ENCODE peak calls at places on chromosomes 5 and 9, in four cellular contexts. C, Q, O and X are unnamed samples.

GRCh38 chr5:124920909-124921666 is 174.6 kb upstream of the ZNF608 start:
- DNase-seq in C (peak), Q (no peak), O (no peak), X (no peak)

GRCh38 chr9:126438757-126439401 is 112.2 kb downstream of the MVB12B start:
- DNase-seq in C (no peak), Q (no peak), O (no peak), X (no peak)

GRCh38 chr5:110477923-110478322 is 248.5 kb downstream of the TMEM232 start:
- DNase-seq in C (no peak), Q (peak), O (no peak), X (no peak)

GRCh38 chr5:76601470-76601869 is 21.7 kb downstream of the F2RL2 start:
- DNase-seq in C (peak), Q (peak), O (peak), X (peak)

GRCh38 chr9:34985311-34985899 is 4.1 kb upstream of the DNAJB5 start:
- DNase-seq in C (peak), Q (peak), O (peak), X (peak)

GRCh38 chr9:35232867-35233544 is 71.2 kb downstream of the UNC13B start:
- DNase-seq in C (no peak), Q (no peak), O (no peak), X (no peak)

GRCh38 chr9:121947683-121948300 is 145.3 kb downstream of the TTLL11 start:
- DNase-seq in C (peak), Q (no peak), O (no peak), X (no peak)

GRCh38 chr9:95032580-95033298 is 284.8 kb downstream of the FANCC start:
- DNase-seq in C (no peak), Q (no peak), O (no peak), X (no peak)

GRCh38 chr9:137096785-137097546 is 10.2 kb downstream of the MAN1B1 start:
- DNase-seq in C (no peak), Q (no peak), O (no peak), X (no peak)

GRCh38 chr5:2860101-2860500 is 108.6 kb upstream of the IRX2 start:
- DNase-seq in C (no peak), Q (no peak), O (no peak), X (no peak)

GRCh38 chr5:57895766-57896165 is 413.2 kb upstream of the ACTBL2 start:
- DNase-seq in C (no peak), Q (no peak), O (no peak), X (no peak)

GRCh38 chr9:35683323-35683722 is 6.4 kb downstream of the TPM2 start:
- DNase-seq in C (no peak), Q (no peak), O (no peak), X (no peak)

GRCh38 chr9:89528540-89528939 is 30.6 kb upstream of the SEMA4D start:
- DNase-seq in C (no peak), Q (no peak), O (no peak), X (no peak)

GRCh38 chr9:92749934-92750315 is 14.7 kb downstream of the BICD2 start:
- DNase-seq in C (no peak), Q (no peak), O (no peak), X (no peak)

GRCh38 chr5:71873202-71873601 is 154.1 kb downstream of the CARTPT start:
- DNase-seq in C (no peak), Q (peak), O (no peak), X (no peak)

GRCh38 chr5:177496111-177497010 is 1.0 kb downstream of the PDLIM7 start:
- DNase-seq in C (peak), Q (peak), O (peak), X (no peak)

GRCh38 chr5:66639036-66639435 is 42.8 kb downstream of the MAST4 start:
- DNase-seq in C (no peak), Q (no peak), O (no peak), X (no peak)

GRCh38 chr5:110854200-110854599 is 115.4 kb downstream of the SLC25A46 start:
- DNase-seq in C (no peak), Q (no peak), O (no peak), X (no peak)

GRCh38 chr9:115972362-115972761 is 181.2 kb upstream of the PAPPA start:
- DNase-seq in C (no peak), Q (no peak), O (no peak), X (no peak)

GRCh38 chr5:945691-946541 is 53.2 kb downstream of the TRIP13 start:
- DNase-seq in C (peak), Q (no peak), O (no peak), X (no peak)

GRCh38 chr9:69180670-69181069 is 6.6 kb downstream of the TJP2 start:
- DNase-seq in C (no peak), Q (peak), O (no peak), X (no peak)

DNA sequence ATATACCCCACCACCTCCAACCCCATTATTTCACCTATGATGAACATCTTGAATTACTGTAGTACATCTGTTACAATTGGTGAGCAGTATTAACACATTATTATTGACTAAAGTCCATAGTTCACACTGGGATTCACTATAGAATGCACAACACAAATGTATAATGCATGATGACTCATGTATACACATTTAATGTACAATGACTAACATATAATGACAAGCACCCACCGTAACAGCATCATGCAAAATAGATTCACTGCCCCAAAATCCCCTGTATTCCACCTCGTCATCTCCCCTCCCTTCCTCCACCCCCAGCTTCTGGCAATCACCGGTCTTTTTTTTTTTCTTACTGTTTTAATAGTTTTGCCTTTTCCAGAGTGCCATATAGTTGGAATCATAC is 47.1 kb upstream of the NEK6 start:
- DNase-seq in C (no peak), Q (no peak), O (no peak), X (no peak)
- H2AFZ ChIP-seq in C (no peak), Q (no peak), O (no peak), X (no peak)

GRCh38 chr5:14261856-14262611 is 118.9 kb downstream of the TRIO start:
- DNase-seq in C (no peak), Q (no peak), O (no peak), X (no peak)

GRCh38 chr5:14264605-14265316 is 121.6 kb downstream of the TRIO start:
- DNase-seq in C (peak), Q (peak), O (peak), X (peak)

GRCh38 chr5:14261237-14261636 is 118.1 kb downstream of the TRIO start:
- DNase-seq in C (peak), Q (no peak), O (no peak), X (no peak)

GRCh38 chr5:14265574-14265973 is 122.4 kb downstream of the TRIO start:
- DNase-seq in C (no peak), Q (peak), O (no peak), X (no peak)

DNA sequence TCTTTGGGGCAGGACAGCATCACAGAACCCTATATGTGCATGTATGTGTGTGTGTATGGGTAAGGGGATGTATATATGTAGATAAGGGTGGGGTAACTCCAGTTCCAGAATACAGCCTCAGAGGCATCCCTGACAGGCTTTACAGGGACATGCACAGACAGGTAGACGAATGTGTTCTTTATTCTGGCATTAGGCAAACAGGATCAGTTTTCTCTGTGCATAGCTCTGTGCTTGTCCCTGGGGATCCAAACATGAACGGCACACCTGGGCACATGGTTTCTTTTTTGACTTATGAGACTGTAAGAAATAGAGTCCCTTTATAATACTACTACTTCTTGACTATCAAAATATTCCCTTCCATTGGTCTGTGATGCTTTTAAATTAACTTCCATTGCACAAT is 120.6 kb downstream of the TRIO start:
- DNase-seq in C (no peak), Q (peak), O (no peak), X (no peak)
- H3K9ac ChIP-seq in C (no peak), Q (peak), O (no peak), X (no peak)

GRCh38 chr5:154374264-154374663 is 71.5 kb upstream of the SAP30L start:
- DNase-seq in C (no peak), Q (no peak), O (no peak), X (no peak)

GRCh38 chr5:154373729-154374179 is 72.0 kb upstream of the SAP30L start:
- DNase-seq in C (no peak), Q (no peak), O (no peak), X (no peak)

GRCh38 chr5:154375331-154376008 is 70.3 kb upstream of the SAP30L start:
- DNase-seq in C (no peak), Q (no peak), O (no peak), X (no peak)

GRCh38 chr5:154378134-154378533 is 67.7 kb upstream of the SAP30L start:
- DNase-seq in C (no peak), Q (no peak), O (no peak), X (no peak)

GRCh38 chr5:154376481-154376880 is 69.3 kb upstream of the SAP30L start:
- DNase-seq in C (no peak), Q (no peak), O (no peak), X (no peak)
- H2AFZ ChIP-seq in C (no peak), Q (no peak), O (no peak), X (no peak)

GRCh38 chr5:132271251-132272246 is 14.1 kb downstream of the PDLIM4 start:
- DNase-seq in C (no peak), Q (no peak), O (peak), X (no peak)
- H3K9ac ChIP-seq in C (no peak), Q (no peak), O (no peak), X (no peak)

DNA sequence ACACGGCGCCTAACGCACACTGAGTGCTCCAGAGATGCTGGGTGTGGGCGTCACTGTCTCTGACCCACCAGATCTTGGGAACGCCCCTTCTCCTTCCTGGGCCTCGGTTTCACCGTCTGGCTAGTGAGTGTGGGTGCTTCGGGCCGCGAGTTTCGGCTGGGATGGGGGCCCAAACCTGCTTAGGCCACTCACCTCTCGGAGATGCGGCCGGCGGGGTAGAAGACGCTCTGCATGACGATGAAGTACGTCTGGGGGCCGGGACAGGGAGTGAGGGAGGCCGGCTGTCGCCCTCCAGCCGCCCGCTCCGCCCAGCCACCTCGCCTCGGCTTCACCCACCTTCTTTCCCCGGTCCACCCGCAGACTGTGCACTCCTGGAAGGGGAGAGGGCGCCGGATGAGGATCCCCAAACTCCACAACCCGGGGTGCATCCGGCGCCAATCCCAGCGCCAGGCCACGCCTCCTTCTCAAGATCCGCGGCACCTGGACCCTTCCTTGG is 3.6 kb downstream of the PIP5KL1 start:
- DNase-seq in C (no peak), Q (peak), O (no peak), X (no peak)
- H2AFZ ChIP-seq in C (peak), Q (peak), O (no peak), X (no peak)

GRCh38 chr5:173653822-173654523 is 37.5 kb upstream of the BOD1 start:
- DNase-seq in C (no peak), Q (no peak), O (no peak), X (no peak)
- H3K9ac ChIP-seq in C (no peak), Q (no peak), O (no peak), X (no peak)

DNA sequence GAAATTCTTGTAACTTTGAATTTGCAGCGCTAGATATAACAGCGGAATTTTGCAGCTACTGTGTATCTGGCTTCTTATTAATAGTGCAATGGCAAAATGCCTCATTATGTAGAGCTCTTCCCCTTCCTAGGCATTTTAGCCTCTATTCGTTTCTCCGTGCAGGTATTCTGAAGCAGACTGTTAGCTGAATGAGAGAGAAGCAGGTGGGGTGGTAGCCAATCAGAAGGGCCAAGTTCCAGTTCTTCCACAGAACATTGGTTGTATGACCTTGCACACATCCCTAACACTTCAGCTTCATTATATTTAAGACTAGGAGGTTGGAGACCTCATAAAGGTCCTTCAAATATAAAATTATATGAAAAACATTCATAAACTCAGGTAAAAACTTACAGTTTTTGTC is 1.2 kb upstream of the VPS13A start:
- DNase-seq in C (no peak), Q (no peak), O (no peak), X (no peak)
- H2AFZ ChIP-seq in C (no peak), Q (no peak), O (no peak), X (peak)

GRCh38 chr5:139468421-139468931 is 2.3 kb upstream of the SMIM33 start:
- DNase-seq in C (peak), Q (no peak), O (peak), X (no peak)
- H3K9ac ChIP-seq in C (no peak), Q (no peak), O (no peak), X (no peak)

GRCh38 chr9:20353529-20353928 is 268.8 kb downstream of the MLLT3 start:
- DNase-seq in C (no peak), Q (no peak), O (no peak), X (no peak)
- H2AFZ ChIP-seq in C (no peak), Q (no peak), O (no peak), X (no peak)